ENCODE peak calls at places on chromosomes 16 and 17, in seven cellular contexts. H is neuronal stem cell; S is effector memory CD4-positive, alpha-beta T cell; P is CD8-positive, alpha-beta memory T cell; N is tibial artery; X is BE2C; J is bronchial epithelial cell. A is an unnamed sample.

GRCh38 chr16:73304008-73304814 is 256.3 kb upstream of the ZFHX3 start:
- DNase-seq in H (no peak), N (no peak), S (no peak), J (no peak), P (no peak), X (peak; percentile 92), A (no peak)

GRCh38 chr17:15657868-15658775 is 26.0 kb downstream of the TRIM16 start:
- DNase-seq in X (no peak), S (no peak), N (no peak), P (no peak), J (peak; percentile 92), H (no peak), A (no peak)

GRCh38 chr17:4499431-4500187 is 928 bp downstream of the SPNS2 start:
- DNase-seq in H (peak; percentile 36), P (no peak), J (no peak), S (no peak), N (no peak), X (peak; percentile 23), A (no peak)

GRCh38 chr16:86753399-86753798 is 175.1 kb downstream of the FOXL1 start:
- DNase-seq in H (no peak), N (no peak), P (no peak), J (no peak), X (no peak), S (no peak), A (no peak)

GRCh38 chr16:78817442-78817829 is 718.0 kb downstream of the WWOX start:
- DNase-seq in N (no peak), J (no peak), H (no peak), X (no peak), S (no peak), P (no peak), A (no peak)

GRCh38 chr17:48068491-48068961 is 20.4 kb downstream of the NFE2L1 start:
- DNase-seq in P (no peak), N (no peak), S (no peak), H (no peak), J (no peak), X (peak; percentile 41), A (no peak)

GRCh38 chr16:31083081-31083480 is 5.7 kb downstream of the PRSS53 start:
- DNase-seq in J (no peak), X (no peak), S (no peak), P (no peak), N (no peak), H (no peak), A (no peak)

GRCh38 chr17:14748036-14748715 is 447.3 kb downstream of the HS3ST3B1 start:
- DNase-seq in H (no peak), X (no peak), N (no peak), P (no peak), J (peak; percentile 89), S (no peak), A (no peak)

GRCh38 chr17:27338536-27338985 is 44.6 kb downstream of the WSB1 start:
- DNase-seq in X (no peak), J (no peak), H (no peak), N (no peak), S (no peak), P (no peak), A (no peak)

GRCh38 chr17:21452377-21453143 is 76.4 kb downstream of the KCNJ12 start:
- DNase-seq in N (peak; percentile 69), X (no peak), H (peak; percentile 18), J (peak; percentile 53), S (no peak), P (no peak), A (no peak)

GRCh38 chr17:45388604-45389325 is 43.9 kb downstream of the ARHGAP27 start:
- DNase-seq in S (no peak), N (no peak), J (no peak), X (no peak), H (no peak), P (no peak), A (no peak)

GRCh38 chr16:28567292-28567691 is 13.6 kb downstream of the SGF29 start:
- DNase-seq in J (no peak), H (no peak), S (no peak), X (no peak), N (no peak), P (no peak), A (no peak)

GRCh38 chr17:62718420-62718819 is 89.7 kb downstream of the MARCHF10 start:
- DNase-seq in S (no peak), H (no peak), N (no peak), J (no peak), P (no peak), X (peak; percentile 35), A (no peak)

GRCh38 chr16:4653981-4654380 is 29.4 kb downstream of the MGRN1 start:
- DNase-seq in X (no peak), H (no peak), N (no peak), J (peak; percentile 21), P (no peak), S (no peak), A (no peak)

GRCh38 chr16:10033561-10033960 is 148.7 kb downstream of the GRIN2A start:
- DNase-seq in H (no peak), X (no peak), J (no peak), N (no peak), S (no peak), P (no peak), A (no peak)

GRCh38 chr16:75217389-75217851 is 1.4 kb upstream of the CTRB1 start:
- DNase-seq in S (no peak), J (no peak), X (no peak), N (no peak), P (no peak), H (no peak), A (no peak)

GRCh38 chr16:48608871-48609452 is 1.0 kb downstream of the N4BP1 start:
- DNase-seq in N (no peak), P (no peak), S (peak; percentile 18), H (no peak), J (no peak), X (peak; percentile 57), A (no peak)

GRCh38 chr17:69719474-69720048 is 305.1 kb downstream of the MAP2K6 start:
- DNase-seq in P (no peak), J (no peak), H (no peak), S (no peak), N (no peak), X (no peak), A (no peak)

GRCh38 chr16:27406729-27407128 is 4.8 kb downstream of the IL21R start:
- DNase-seq in H (no peak), J (no peak), S (no peak), P (no peak), N (no peak), X (no peak), A (no peak)

GRCh38 chr16:75591001-75591852 is 25.0 kb downstream of the GABARAPL2 start:
- DNase-seq in P (no peak), J (peak; percentile 20), H (no peak), S (no peak), N (peak; percentile 68), X (peak; percentile 42), A (peak; percentile 26)

GRCh38 chr17:15886804-15887203 is 58.1 kb upstream of the ADORA2B start:
- DNase-seq in X (peak; percentile 18), N (no peak), P (no peak), S (no peak), J (no peak), H (no peak), A (no peak)

GRCh38 chr17:31649302-31649701 is 209.7 kb downstream of the COPRS start:
- DNase-seq in J (peak; percentile 21), P (no peak), N (no peak), X (no peak), S (no peak), H (no peak), A (no peak)
- H3K36me3 ChIP-seq in J (no peaks in the 10 kb centered on the region), P (no peaks in the 10 kb centered on the region), N (no peaks in the 10 kb centered on the region), X (no peaks in the 10 kb centered on the region), S (no peaks in the 10 kb centered on the region), H (no peaks in the 10 kb centered on the region), A (no peaks in the 10 kb centered on the region)

GRCh38 chr16:71784093-71784492 is 24.5 kb downstream of the AP1G1 start:
- DNase-seq in H (no peak), P (no peak), N (no peak), J (no peak), S (no peak), X (no peak), A (no peak)

GRCh38 chr16:71780521-71781089 is 28.0 kb downstream of the AP1G1 start:
- DNase-seq in P (no peak), H (no peak), X (no peak), S (no peak), J (no peak), N (no peak), A (no peak)

GRCh38 chr16:71778780-71779179 is 29.9 kb downstream of the AP1G1 start:
- DNase-seq in H (no peak), P (no peak), X (no peak), N (no peak), S (no peak), J (no peak), A (no peak)

GRCh38 chr16:71777329-71777728 is 31.3 kb downstream of the AP1G1 start:
- DNase-seq in S (no peak), X (no peak), N (no peak), J (no peak), P (no peak), H (no peak), A (no peak)

GRCh38 chr16:71781741-71782140 is 26.9 kb downstream of the AP1G1 start:
- DNase-seq in N (no peak), J (peak; percentile 55), S (no peak), H (no peak), X (no peak), P (no peak), A (no peak)
- H3K36me3 ChIP-seq in N (peaks cover 16% of the 10 kb centered on the region), J (peaks cover 5% of the 10 kb centered on the region), S (peaks cover 19% of the 10 kb centered on the region), H (peaks cover 1% of the 10 kb centered on the region), X (peaks cover 22% of the 10 kb centered on the region), P (peaks cover 4% of the 10 kb centered on the region), A (peaks cover 10% of the 10 kb centered on the region)

GRCh38 chr16:20884240-20884556 is 16.0 kb downstream of the DCUN1D3 start:
- DNase-seq in X (no peak), N (no peak), S (no peak), P (no peak), J (peak; percentile 50), H (no peak), A (no peak)

GRCh38 chr16:20887207-20887606 is 13.0 kb downstream of the DCUN1D3 start:
- DNase-seq in H (no peak), S (no peak), X (no peak), N (no peak), P (no peak), J (no peak), A (no peak)

GRCh38 chr16:20883554-20884239 is 16.5 kb downstream of the DCUN1D3 start:
- DNase-seq in S (no peak), N (no peak), X (no peak), H (no peak), P (no peak), J (no peak), A (no peak)

GRCh38 chr16:20889625-20890275 is 10.4 kb downstream of the DCUN1D3 start:
- DNase-seq in S (no peak), P (no peak), H (no peak), X (no peak), N (no peak), J (no peak), A (no peak)

DNA sequence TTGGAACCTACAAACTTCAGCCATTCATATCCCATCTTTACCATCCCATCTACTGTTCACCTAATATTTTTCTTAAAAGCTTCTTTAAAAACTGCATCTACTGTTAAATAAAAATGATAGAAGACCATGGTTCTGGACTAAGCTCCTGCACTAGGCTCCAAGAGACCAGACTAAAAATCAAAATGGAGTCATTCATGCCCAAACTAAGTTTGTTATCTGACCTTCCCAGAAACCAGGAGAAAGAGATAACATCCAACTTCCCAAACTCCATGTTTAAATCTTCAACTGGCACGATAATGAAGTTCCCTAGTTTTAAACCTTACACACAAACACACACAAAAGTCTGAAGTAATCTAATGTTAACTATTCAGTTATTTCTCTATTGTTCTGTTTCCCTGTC is 13.8 kb downstream of the DCUN1D3 start:
- DNase-seq in X (no peak), J (no peak), S (no peak), P (no peak), N (no peak), H (no peak), A (no peak)
- H3K36me3 ChIP-seq in X (no peaks in the 10 kb centered on the region), J (peaks cover 1% of the 10 kb centered on the region), S (no peaks in the 10 kb centered on the region), P (no peaks in the 10 kb centered on the region), N (no peaks in the 10 kb centered on the region), H (peaks cover 2% of the 10 kb centered on the region), A (no peaks in the 10 kb centered on the region)

GRCh38 chr16:50315346-50315997 is 49.1 kb downstream of the ADCY7 start:
- DNase-seq in H (no peak), X (peak; percentile 48), J (no peak), N (no peak), S (no peak), P (no peak), A (no peak)
- H3K36me3 ChIP-seq in H (peaks cover 40% of the 10 kb centered on the region), X (peaks cover 73% of the 10 kb centered on the region), J (peaks cover 15% of the 10 kb centered on the region), N (peaks cover 80% of the 10 kb centered on the region), S (peaks cover 85% of the 10 kb centered on the region), P (peaks cover 73% of the 10 kb centered on the region), A (peaks cover 51% of the 10 kb centered on the region)

A was measured in thoracic aorta.